ENCODE peak calls at places on chromosomes 4 and X, in ten cellular contexts. One of them, this sample, is unnamed. For H3K27me3, the result is how much of the 10 kb centered on the place peaks cover.

GRCh38 chr4:610411-611261 is 14.7 kb upstream of the PDE6B start:
- DNase-seq in K562: no peak
- DNase-seq in CD4-positive, alpha-beta T cell: no peak
- DNase-seq in heart left ventricle: no peak
- DNase-seq in H9: no peak
- DNase-seq in esophagus muscularis mucosa: no peak
- DNase-seq in mammary epithelial cell: peak
- DNase-seq in AG04450: peak
- DNase-seq in kidney epithelial cell: peak
- DNase-seq in suprapubic skin: no peak
- DNase-seq in this sample: peak

GRCh38 chrX:150226223-150226965 is 136.7 kb upstream of the MAMLD1 start:
- DNase-seq in CD4-positive, alpha-beta T cell: no peak
- DNase-seq in H9: no peak
- DNase-seq in K562: no peak
- DNase-seq in heart left ventricle: no peak
- DNase-seq in suprapubic skin: no peak
- DNase-seq in AG04450: no peak
- DNase-seq in esophagus muscularis mucosa: peak
- DNase-seq in mammary epithelial cell: no peak
- DNase-seq in kidney epithelial cell: no peak
- DNase-seq in this sample: no peak

GRCh38 chr4:23005691-23006090 is 313.0 kb downstream of the GBA3 start:
- DNase-seq in K562: no peak
- DNase-seq in esophagus muscularis mucosa: no peak
- DNase-seq in suprapubic skin: no peak
- DNase-seq in CD4-positive, alpha-beta T cell: no peak
- DNase-seq in AG04450: no peak
- DNase-seq in heart left ventricle: no peak
- DNase-seq in H9: no peak
- DNase-seq in kidney epithelial cell: no peak
- DNase-seq in mammary epithelial cell: no peak
- DNase-seq in this sample: no peak

GRCh38 chr4:127965803-127966175 is 583 bp downstream of the ABHD18 start:
- DNase-seq in K562: peak
- DNase-seq in suprapubic skin: no peak
- DNase-seq in AG04450: no peak
- DNase-seq in heart left ventricle: peak
- DNase-seq in CD4-positive, alpha-beta T cell: peak
- DNase-seq in kidney epithelial cell: peak
- DNase-seq in mammary epithelial cell: peak
- DNase-seq in H9: peak
- DNase-seq in esophagus muscularis mucosa: no peak
- DNase-seq in this sample: peak

GRCh38 chrX:9659571-9660195 is 106.0 kb downstream of the GPR143 start:
- DNase-seq in CD4-positive, alpha-beta T cell: no peak
- DNase-seq in mammary epithelial cell: no peak
- DNase-seq in esophagus muscularis mucosa: no peak
- DNase-seq in kidney epithelial cell: no peak
- DNase-seq in suprapubic skin: no peak
- DNase-seq in heart left ventricle: no peak
- DNase-seq in H9: no peak
- DNase-seq in AG04450: no peak
- DNase-seq in K562: no peak
- DNase-seq in this sample: peak

GRCh38 chr4:25993564-25994185 is 79.7 kb downstream of the SMIM20 start:
- DNase-seq in mammary epithelial cell: no peak
- DNase-seq in AG04450: no peak
- DNase-seq in K562: peak
- DNase-seq in H9: peak
- DNase-seq in heart left ventricle: peak
- DNase-seq in kidney epithelial cell: no peak
- DNase-seq in CD4-positive, alpha-beta T cell: no peak
- DNase-seq in esophagus muscularis mucosa: no peak
- DNase-seq in suprapubic skin: no peak
- DNase-seq in this sample: peak

GRCh38 chr4:146435962-146436361 is 85.8 kb downstream of the SLC10A7 start:
- DNase-seq in AG04450: no peak
- DNase-seq in suprapubic skin: no peak
- DNase-seq in mammary epithelial cell: no peak
- DNase-seq in H9: no peak
- DNase-seq in CD4-positive, alpha-beta T cell: no peak
- DNase-seq in heart left ventricle: no peak
- DNase-seq in K562: no peak
- DNase-seq in kidney epithelial cell: no peak
- DNase-seq in esophagus muscularis mucosa: no peak
- DNase-seq in this sample: no peak

GRCh38 chr4:83189631-83190136 is 75.2 kb upstream of the PLAC8 start:
- DNase-seq in H9: peak
- DNase-seq in esophagus muscularis mucosa: no peak
- DNase-seq in suprapubic skin: no peak
- DNase-seq in mammary epithelial cell: no peak
- DNase-seq in CD4-positive, alpha-beta T cell: no peak
- DNase-seq in heart left ventricle: no peak
- DNase-seq in K562: no peak
- DNase-seq in AG04450: no peak
- DNase-seq in kidney epithelial cell: no peak
- DNase-seq in this sample: no peak

GRCh38 chr4:10734697-10735096 is 50.1 kb upstream of the CLNK start:
- DNase-seq in suprapubic skin: no peak
- DNase-seq in kidney epithelial cell: no peak
- DNase-seq in AG04450: no peak
- DNase-seq in heart left ventricle: no peak
- DNase-seq in mammary epithelial cell: no peak
- DNase-seq in esophagus muscularis mucosa: no peak
- DNase-seq in CD4-positive, alpha-beta T cell: no peak
- DNase-seq in K562: no peak
- DNase-seq in H9: no peak
- DNase-seq in this sample: no peak

GRCh38 chr4:182560358-182560757 is 317.2 kb downstream of the TENM3 start:
- DNase-seq in suprapubic skin: no peak
- DNase-seq in heart left ventricle: no peak
- DNase-seq in kidney epithelial cell: no peak
- DNase-seq in esophagus muscularis mucosa: no peak
- DNase-seq in H9: peak
- DNase-seq in AG04450: no peak
- DNase-seq in K562: no peak
- DNase-seq in mammary epithelial cell: no peak
- DNase-seq in CD4-positive, alpha-beta T cell: no peak
- DNase-seq in this sample: no peak

GRCh38 chr4:75686346-75686745 is 13.1 kb upstream of the G3BP2 start:
- DNase-seq in heart left ventricle: no peak
- DNase-seq in kidney epithelial cell: no peak
- DNase-seq in H9: no peak
- DNase-seq in CD4-positive, alpha-beta T cell: no peak
- DNase-seq in esophagus muscularis mucosa: no peak
- DNase-seq in K562: no peak
- DNase-seq in suprapubic skin: no peak
- DNase-seq in AG04450: no peak
- DNase-seq in mammary epithelial cell: no peak
- DNase-seq in this sample: no peak

GRCh38 chrX:23465105-23465791 is 130.6 kb downstream of the PTCHD1 start:
- DNase-seq in mammary epithelial cell: no peak
- DNase-seq in H9: no peak
- DNase-seq in esophagus muscularis mucosa: no peak
- DNase-seq in kidney epithelial cell: no peak
- DNase-seq in K562: no peak
- DNase-seq in CD4-positive, alpha-beta T cell: no peak
- DNase-seq in AG04450: no peak
- DNase-seq in suprapubic skin: no peak
- DNase-seq in heart left ventricle: no peak
- DNase-seq in this sample: no peak

GRCh38 chrX:19179389-19179788 is 57.1 kb upstream of the ADGRG2 start:
- DNase-seq in AG04450: no peak
- DNase-seq in suprapubic skin: no peak
- DNase-seq in mammary epithelial cell: no peak
- DNase-seq in H9: no peak
- DNase-seq in CD4-positive, alpha-beta T cell: no peak
- DNase-seq in esophagus muscularis mucosa: no peak
- DNase-seq in K562: no peak
- DNase-seq in heart left ventricle: no peak
- DNase-seq in kidney epithelial cell: no peak
- DNase-seq in this sample: no peak

GRCh38 chrX:40094900-40095587 is 2.7 kb downstream of the BCOR start:
- DNase-seq in kidney epithelial cell: no peak
- DNase-seq in H9: peak
- DNase-seq in mammary epithelial cell: no peak
- DNase-seq in esophagus muscularis mucosa: no peak
- DNase-seq in heart left ventricle: no peak
- DNase-seq in AG04450: no peak
- DNase-seq in suprapubic skin: no peak
- DNase-seq in CD4-positive, alpha-beta T cell: no peak
- DNase-seq in K562: no peak
- DNase-seq in this sample: no peak
- H3K27me3 ChIP-seq in kidney epithelial cell: under half
- H3K27me3 ChIP-seq in H9: under half
- H3K27me3 ChIP-seq in mammary epithelial cell: under half
- H3K27me3 ChIP-seq in esophagus muscularis mucosa: under half
- H3K27me3 ChIP-seq in heart left ventricle: under half
- H3K27me3 ChIP-seq in AG04450: under half
- H3K27me3 ChIP-seq in suprapubic skin: under half
- H3K27me3 ChIP-seq in CD4-positive, alpha-beta T cell: under half
- H3K27me3 ChIP-seq in K562: under half
- H3K27me3 ChIP-seq in this sample: under half

DNA sequence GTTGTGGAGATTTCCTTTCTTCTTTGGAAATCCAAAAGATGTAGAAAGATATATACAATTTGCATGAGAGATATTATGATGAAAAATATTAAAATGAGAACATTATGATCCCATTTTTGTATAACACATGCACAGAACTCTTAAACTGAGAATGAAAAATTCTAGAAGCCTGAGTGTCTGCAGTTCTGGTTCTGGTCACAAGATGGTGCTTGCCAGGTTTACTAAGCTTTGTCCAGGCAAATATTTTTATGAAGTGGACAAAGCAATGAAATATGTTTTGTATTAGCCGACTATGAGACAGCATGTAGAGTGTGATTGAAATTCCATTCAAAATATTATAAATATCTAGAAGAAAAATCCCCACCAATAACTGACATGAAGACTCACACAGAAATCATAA is 2.2 kb downstream of the PWWP3B start:
- DNase-seq in esophagus muscularis mucosa: no peak
- DNase-seq in suprapubic skin: no peak
- DNase-seq in mammary epithelial cell: peak
- DNase-seq in kidney epithelial cell: no peak
- DNase-seq in AG04450: no peak
- DNase-seq in H9: no peak
- DNase-seq in CD4-positive, alpha-beta T cell: no peak
- DNase-seq in K562: no peak
- DNase-seq in heart left ventricle: no peak
- DNase-seq in this sample: peak
- TF ChIP-seq CTCF in esophagus muscularis mucosa: no peak
- TF ChIP-seq CTCF in suprapubic skin: no peak
- TF ChIP-seq CTCF in mammary epithelial cell: peak
- TF ChIP-seq CTCF in kidney epithelial cell: peak
- TF ChIP-seq CTCF in AG04450: peak
- TF ChIP-seq CTCF in H9: peak
- TF ChIP-seq CTCF in CD4-positive, alpha-beta T cell: no peak
- TF ChIP-seq CTCF in K562: no peak
- TF ChIP-seq CTCF in heart left ventricle: peak
- TF ChIP-seq CTCF in this sample: peak

GRCh38 chr4:174216935-174217272 is 66.6 kb downstream of the FBXO8 start:
- DNase-seq in CD4-positive, alpha-beta T cell: no peak
- DNase-seq in K562: no peak
- DNase-seq in AG04450: no peak
- DNase-seq in suprapubic skin: no peak
- DNase-seq in H9: no peak
- DNase-seq in kidney epithelial cell: no peak
- DNase-seq in heart left ventricle: no peak
- DNase-seq in mammary epithelial cell: no peak
- DNase-seq in esophagus muscularis mucosa: no peak
- DNase-seq in this sample: no peak

GRCh38 chr4:174215936-174216699 is 67.3 kb downstream of the FBXO8 start:
- DNase-seq in mammary epithelial cell: no peak
- DNase-seq in AG04450: no peak
- DNase-seq in H9: no peak
- DNase-seq in CD4-positive, alpha-beta T cell: no peak
- DNase-seq in kidney epithelial cell: no peak
- DNase-seq in esophagus muscularis mucosa: no peak
- DNase-seq in K562: no peak
- DNase-seq in suprapubic skin: no peak
- DNase-seq in heart left ventricle: no peak
- DNase-seq in this sample: no peak

GRCh38 chr4:174214102-174214878 is 69.2 kb downstream of the FBXO8 start:
- DNase-seq in CD4-positive, alpha-beta T cell: no peak
- DNase-seq in heart left ventricle: no peak
- DNase-seq in K562: no peak
- DNase-seq in suprapubic skin: no peak
- DNase-seq in AG04450: no peak
- DNase-seq in kidney epithelial cell: no peak
- DNase-seq in H9: peak
- DNase-seq in mammary epithelial cell: no peak
- DNase-seq in esophagus muscularis mucosa: no peak
- DNase-seq in this sample: no peak

GRCh38 chr4:174213734-174214101 is 69.7 kb downstream of the FBXO8 start:
- DNase-seq in AG04450: no peak
- DNase-seq in CD4-positive, alpha-beta T cell: no peak
- DNase-seq in kidney epithelial cell: no peak
- DNase-seq in mammary epithelial cell: no peak
- DNase-seq in H9: no peak
- DNase-seq in heart left ventricle: no peak
- DNase-seq in suprapubic skin: no peak
- DNase-seq in esophagus muscularis mucosa: no peak
- DNase-seq in K562: no peak
- DNase-seq in this sample: peak

GRCh38 chr4:174215055-174215454 is 68.4 kb downstream of the FBXO8 start:
- DNase-seq in esophagus muscularis mucosa: no peak
- DNase-seq in mammary epithelial cell: no peak
- DNase-seq in CD4-positive, alpha-beta T cell: no peak
- DNase-seq in suprapubic skin: no peak
- DNase-seq in kidney epithelial cell: no peak
- DNase-seq in H9: no peak
- DNase-seq in K562: no peak
- DNase-seq in AG04450: no peak
- DNase-seq in heart left ventricle: no peak
- DNase-seq in this sample: no peak
- H3K27me3 ChIP-seq in esophagus muscularis mucosa: half or more
- H3K27me3 ChIP-seq in mammary epithelial cell: half or more
- H3K27me3 ChIP-seq in CD4-positive, alpha-beta T cell: half or more
- H3K27me3 ChIP-seq in suprapubic skin: half or more
- H3K27me3 ChIP-seq in kidney epithelial cell: half or more
- H3K27me3 ChIP-seq in H9: half or more
- H3K27me3 ChIP-seq in K562: under half
- H3K27me3 ChIP-seq in AG04450: half or more
- H3K27me3 ChIP-seq in heart left ventricle: under half
- H3K27me3 ChIP-seq in this sample: half or more

DNA sequence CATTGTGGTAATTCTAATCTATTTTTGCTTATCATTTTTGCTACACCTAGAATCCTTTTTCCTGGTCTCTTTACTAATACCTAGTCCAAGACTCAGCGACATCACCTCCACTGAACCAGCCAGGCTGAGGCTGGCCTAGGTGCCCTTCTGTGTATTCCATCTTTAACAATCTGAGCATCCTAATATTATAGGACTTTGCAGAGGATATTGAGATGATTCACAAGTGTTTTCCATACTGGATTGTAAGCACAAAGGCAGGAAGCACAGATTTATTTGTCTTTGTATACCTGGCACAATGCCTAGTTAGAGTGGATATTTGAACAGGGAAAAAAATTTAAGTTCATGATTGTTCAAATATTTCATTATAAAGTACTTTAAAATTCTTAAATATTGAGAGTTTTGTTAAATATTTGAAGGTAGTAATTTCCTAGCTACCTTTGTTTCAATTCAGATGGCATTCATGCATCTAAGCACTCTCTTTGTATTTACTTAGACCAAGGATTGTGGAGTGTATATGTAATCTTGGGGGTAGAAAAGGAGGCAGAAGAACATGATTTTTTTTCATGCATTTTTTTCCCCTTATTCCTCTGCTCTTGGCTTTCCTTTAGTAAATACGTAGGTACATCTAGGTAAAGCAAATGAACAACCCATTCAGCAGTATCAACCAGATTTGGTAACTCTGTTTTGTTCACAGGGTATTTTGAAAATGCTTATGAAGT is 18.4 kb downstream of the SMARCA5 start:
- DNase-seq in K562: no peak
- DNase-seq in CD4-positive, alpha-beta T cell: no peak
- DNase-seq in heart left ventricle: no peak
- DNase-seq in suprapubic skin: no peak
- DNase-seq in kidney epithelial cell: no peak
- DNase-seq in AG04450: no peak
- DNase-seq in esophagus muscularis mucosa: no peak
- DNase-seq in mammary epithelial cell: no peak
- DNase-seq in H9: no peak
- DNase-seq in this sample: peak
- TF ChIP-seq CTCF in K562: no peak
- TF ChIP-seq CTCF in CD4-positive, alpha-beta T cell: no peak
- TF ChIP-seq CTCF in heart left ventricle: no peak
- TF ChIP-seq CTCF in suprapubic skin: no peak
- TF ChIP-seq CTCF in kidney epithelial cell: no peak
- TF ChIP-seq CTCF in AG04450: no peak
- TF ChIP-seq CTCF in esophagus muscularis mucosa: no peak
- TF ChIP-seq CTCF in mammary epithelial cell: no peak
- TF ChIP-seq CTCF in H9: no peak
- TF ChIP-seq CTCF in this sample: no peak

This sample was measured in cardiac muscle cell.